ENCODE peak calls at places on chromosomes 11 and 22, in six cellular contexts. Y, O, H, F, M and B are unnamed samples.

GRCh38 chr22:22843848-22844247 is 43.8 kb upstream of the IGLL5 start:
- DNase-seq in F (no peak), M (no peak), Y (no peak), O (no peak), H (no peak), B (no peak)

GRCh38 chr11:124605719-124606118 is 5.5 kb upstream of the PANX3 start:
- DNase-seq in H (no peak), Y (no peak), F (no peak), M (no peak), O (no peak), B (no peak)

GRCh38 chr11:59523541-59523940 is 12.2 kb downstream of the OR4D9 start:
- DNase-seq in F (peak; percentile 50), Y (no peak), M (no peak), H (no peak), O (no peak), B (no peak)

GRCh38 chr11:92698742-92699141 is 270.7 kb upstream of the MTNR1B start:
- DNase-seq in H (no peak), F (no peak), Y (no peak), O (no peak), M (no peak), B (no peak)

GRCh38 chr11:1619449-1619848 is 2.5 kb downstream of the KRTAP5-4 start:
- DNase-seq in M (no peak), Y (no peak), O (peak; percentile 22), H (peak; percentile 6), F (no peak), B (no peak)

GRCh38 chr22:41672780-41673509 is 15.7 kb downstream of the SNU13 start:
- DNase-seq in F (no peak), M (no peak), H (no peak), Y (peak; percentile 54), O (no peak), B (no peak)

GRCh38 chr11:83427943-83428342 is 141.8 kb upstream of the CCDC90B start:
- DNase-seq in M (no peak), Y (no peak), F (no peak), O (no peak), H (no peak), B (no peak)

GRCh38 chr11:3703383-3703782 is 32.2 kb upstream of the CHRNA10 start:
- DNase-seq in O (no peak), M (no peak), F (no peak), Y (no peak), H (no peak), B (no peak)

GRCh38 chr11:79973701-79974626 is 533.1 kb upstream of the TENM4 start:
- DNase-seq in O (peak; percentile 42), Y (no peak), F (peak; percentile 74), H (no peak), M (no peak), B (no peak)

GRCh38 chr11:128409476-128409875 is 177.9 kb downstream of the ETS1 start:
- DNase-seq in Y (peak; percentile 74), O (peak; percentile 88), H (peak; percentile 86), F (no peak), M (no peak), B (peak; percentile 91)

GRCh38 chr11:93085097-93085496 is 112.7 kb downstream of the SLC36A4 start:
- DNase-seq in Y (no peak), F (no peak), O (peak; percentile 5), H (peak; percentile 88), M (no peak), B (no peak)

GRCh38 chr11:65430406-65431217 is 8.0 kb downstream of the NEAT1 start:
- DNase-seq in M (no peak), O (peak; percentile 34), F (no peak), H (peak; percentile 73), Y (no peak), B (no peak)

GRCh38 chr11:128462189-128462588 is 125.2 kb downstream of the ETS1 start:
- DNase-seq in O (no peak), F (no peak), M (no peak), H (no peak), Y (no peak), B (no peak)

GRCh38 chr22:23282089-23282501 is 101.8 kb downstream of the BCR start:
- DNase-seq in H (peak; percentile 65), O (peak; percentile 16), F (no peak), M (peak; percentile 45), Y (peak; percentile 91), B (peak; percentile 86)

GRCh38 chr11:86916330-86916729 is 38.9 kb downstream of the FZD4 start:
- DNase-seq in H (peak; percentile 80), F (no peak), O (peak; percentile 83), M (no peak), Y (peak; percentile 88), B (peak; percentile 57)

GRCh38 chr11:36431429-36432092 is 78.5 kb downstream of the TRAF6 start:
- DNase-seq in F (no peak), M (peak; percentile 52), H (peak; percentile 98), O (peak; percentile 98), Y (peak; percentile 82), B (peak; percentile 86)

GRCh38 chr11:44590769-44591168 is 25.3 kb downstream of the CD82 start:
- DNase-seq in O (no peak), Y (no peak), H (no peak), F (no peak), M (no peak), B (no peak)

GRCh38 chr11:125918140-125918840 is 14.0 kb downstream of the DDX25 start:
- DNase-seq in M (no peak), H (no peak), F (peak; percentile 67), Y (no peak), O (no peak), B (no peak)

GRCh38 chr11:34758262-34758661 is 137.4 kb downstream of the EHF start:
- DNase-seq in M (no peak), O (no peak), H (peak; percentile 86), F (no peak), Y (no peak), B (no peak)

GRCh38 chr22:40452730-40453487 is 82.5 kb downstream of the SGSM3 start:
- DNase-seq in F (no peak), O (no peak), M (no peak), Y (no peak), H (peak; percentile 62), B (no peak)

GRCh38 chr11:33256031-33256807 is 962 bp upstream of the HIPK3 start:
- DNase-seq in F (no peak), H (no peak), M (no peak), Y (no peak), O (no peak), B (peak; percentile 70)

GRCh38 chr11:27722945-27723344 is 22.7 kb upstream of the BDNF start:
- DNase-seq in M (no peak), H (peak; percentile 33), F (peak; percentile 80), Y (no peak), O (peak; percentile 14), B (no peak)

GRCh38 chr11:28585007-28585406 is 476.8 kb downstream of the METTL15 start:
- DNase-seq in O (peak; percentile 4), Y (no peak), F (no peak), M (no peak), H (peak; percentile 14), B (peak; percentile 60)

GRCh38 chr22:47285981-47286380 is 523.5 kb downstream of the TBC1D22A start:
- DNase-seq in F (no peak), Y (no peak), M (no peak), O (no peak), H (no peak), B (no peak)

GRCh38 chr11:69881467-69882269 is 62.5 kb upstream of the FGF3 start:
- DNase-seq in M (peak; percentile 10), O (no peak), F (peak; percentile 85), Y (no peak), H (no peak), B (no peak)

GRCh38 chr11:108606495-108607160 is 13.1 kb upstream of the EXPH5 start:
- DNase-seq in O (no peak), Y (peak; percentile 82), H (no peak), F (no peak), M (no peak), B (peak; percentile 71)

GRCh38 chr11:60821827-60822599 is 19.9 kb upstream of the CCDC86 start:
- DNase-seq in H (no peak), M (no peak), F (no peak), O (no peak), Y (no peak), B (no peak)

GRCh38 chr11:131198161-131198560 is 172.3 kb upstream of the NTM start:
- DNase-seq in H (no peak), M (no peak), Y (no peak), F (no peak), O (no peak), B (no peak)
- H3K27ac ChIP-seq in H (no peak overlapping the region), M (no peak overlapping the region), Y (no peak overlapping the region), F (no peak overlapping the region), O (no peak overlapping the region), B (no peak overlapping the region)

DNA sequence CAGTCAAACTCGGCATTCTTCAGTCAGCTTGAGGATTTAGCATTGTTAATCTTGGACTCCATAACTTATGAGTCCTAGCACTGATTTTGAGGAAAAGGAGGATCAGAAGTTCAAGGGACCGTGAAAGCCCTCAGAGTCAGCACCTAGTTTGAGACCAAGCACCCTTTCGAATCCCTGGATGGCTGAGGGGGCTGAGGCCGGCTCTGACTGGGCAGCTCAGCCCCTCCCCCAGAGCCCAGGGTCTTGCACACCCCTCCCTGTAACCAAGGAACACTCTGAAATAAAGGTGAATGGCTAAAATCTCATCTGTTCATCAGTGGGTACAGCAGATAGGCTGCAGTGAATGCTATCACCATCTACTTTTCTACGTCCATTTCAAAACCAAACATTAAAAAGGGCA is 27.3 kb downstream of the SLC25A18 start:
- DNase-seq in M (no peak), Y (no peak), O (no peak), F (no peak), H (no peak), B (no peak)
- H3K27ac ChIP-seq in M (no peak overlapping the region), Y (no peak overlapping the region), O (no peak overlapping the region), F (no peak overlapping the region), H (peak overlapping the region; percentile 43), B (no peak overlapping the region)

GRCh38 chr22:30885001-30885366 is 83.6 kb downstream of the MORC2 start:
- DNase-seq in Y (no peak), F (no peak), H (no peak), M (no peak), O (no peak), B (no peak)
- H3K27ac ChIP-seq in Y (no peak overlapping the region), F (no peak overlapping the region), H (no peak overlapping the region), M (no peak overlapping the region), O (no peak overlapping the region), B (no peak overlapping the region)

GRCh38 chr11:118488480-118489109 is 38.7 kb upstream of the TTC36 start:
- DNase-seq in H (peak; percentile 89), M (peak; percentile 27), F (peak; percentile 90), Y (peak; percentile 64), O (peak; percentile 47), B (peak; percentile 39)
- H3K27ac ChIP-seq in H (peak overlapping the region; percentile 13), M (no peak overlapping the region), F (no peak overlapping the region), Y (no peak overlapping the region), O (no peak overlapping the region), B (no peak overlapping the region)

GRCh38 chr22:21761994-21762680 is 26.5 kb upstream of the YPEL1 start:
- DNase-seq in M (no peak), Y (no peak), F (no peak), O (no peak), H (no peak), B (no peak)
- H3K27ac ChIP-seq in M (peak overlapping the region; percentile 4), Y (no peak overlapping the region), F (no peak overlapping the region), O (no peak overlapping the region), H (peak overlapping the region; percentile 35), B (no peak overlapping the region)